ENCODE peak calls at places on chromosome 22, in six cellular contexts. H, U, R, D, N and A are unnamed samples.

GRCh38 chr22:26852176-26852575 is 194.8 kb downstream of the MIAT start:
- DNase-seq in H (no peak), U (no peak), R (no peak), D (no peak), N (no peak), A (no peak)

GRCh38 chr22:42797021-42797420 is 60.1 kb downstream of the ARFGAP3 start:
- DNase-seq in H (no peak), U (no peak), R (peak), D (no peak), N (no peak), A (no peak)

GRCh38 chr22:47902646-47903180 is 1140.3 kb downstream of the TBC1D22A start:
- DNase-seq in H (no peak), U (no peak), R (no peak), D (no peak), N (no peak), A (no peak)

GRCh38 chr22:20125201-20126174 is 6.1 kb upstream of the ZDHHC8 start:
- DNase-seq in H (no peak), U (no peak), R (no peak), D (no peak), N (no peak), A (no peak)

GRCh38 chr22:36775589-36775965 is 342 bp downstream of the IFT27 start:
- DNase-seq in H (no peak), U (no peak), R (peak), D (no peak), N (peak), A (no peak)

GRCh38 chr22:46336119-46337078 is 885 bp downstream of the TRMU start:
- DNase-seq in H (no peak), U (no peak), R (peak), D (no peak), N (peak), A (no peak)

GRCh38 chr22:36430863-36431262 is 43.1 kb upstream of the MYH9 start:
- DNase-seq in H (no peak), U (no peak), R (no peak), D (no peak), N (no peak), A (no peak)

GRCh38 chr22:35476341-35476740 is 64.3 kb upstream of the RASD2 start:
- DNase-seq in H (no peak), U (no peak), R (no peak), D (no peak), N (peak), A (no peak)

GRCh38 chr22:18970948-18971315 is 34.8 kb upstream of the PRODH start:
- DNase-seq in H (no peak), U (no peak), R (no peak), D (no peak), N (no peak), A (no peak)

GRCh38 chr22:31346733-31347250 is 646 bp upstream of the PATZ1 start:
- DNase-seq in H (peak), U (peak), R (peak), D (peak), N (peak), A (no peak)

GRCh38 chr22:36323182-36323854 is 64.4 kb downstream of the MYH9 start:
- DNase-seq in H (no peak), U (peak), R (peak), D (peak), N (peak), A (no peak)

GRCh38 chr22:28146401-28147304 is 227.6 kb upstream of the PITPNB start:
- DNase-seq in H (no peak), U (no peak), R (peak), D (no peak), N (peak), A (no peak)

GRCh38 chr22:17627961-17628303 is 617 bp downstream of the ATP6V1E1 start:
- DNase-seq in H (no peak), U (no peak), R (no peak), D (no peak), N (no peak), A (no peak)

GRCh38 chr22:35065796-35066218 is at the start of gene ISX:
- DNase-seq in H (no peak), U (no peak), R (no peak), D (no peak), N (no peak), A (no peak)

GRCh38 chr22:21446827-21447690 is 20.1 kb upstream of the TMEM191C start:
- DNase-seq in H (no peak), U (peak), R (no peak), D (no peak), N (no peak), A (no peak)

GRCh38 chr22:38353142-38353629 is 36.0 kb upstream of the CSNK1E start:
- DNase-seq in H (peak), U (peak), R (peak), D (peak), N (peak), A (no peak)

GRCh38 chr22:20520093-20520511 is 12.7 kb downstream of the MED15 start:
- DNase-seq in H (no peak), U (no peak), R (no peak), D (no peak), N (no peak), A (no peak)

GRCh38 chr22:38017272-38017920 is 33.0 kb upstream of the SOX10 start:
- DNase-seq in H (no peak), U (peak), R (peak), D (peak), N (peak), A (no peak)

GRCh38 chr22:16955081-16955480 is 52.9 kb downstream of the GAB4 start:
- DNase-seq in H (no peak), U (no peak), R (no peak), D (no peak), N (no peak), A (no peak)

GRCh38 chr22:17471901-17472566 is 91.3 kb upstream of the SLC25A18 start:
- DNase-seq in H (no peak), U (no peak), R (no peak), D (peak), N (no peak), A (no peak)

GRCh38 chr22:32476286-32476685 is 1.7 kb downstream of the FBXO7 start:
- DNase-seq in H (no peak), U (no peak), R (no peak), D (no peak), N (no peak), A (no peak)
- H3K4me3 ChIP-seq in H (peak), U (peak), R (peak), D (peak), N (peak), A (peak)

GRCh38 chr22:45263790-45264269 is 20.9 kb upstream of the UPK3A start:
- DNase-seq in H (peak), U (peak), R (peak), D (peak), N (peak), A (no peak)

GRCh38 chr22:45261407-45262088 is 20.9 kb upstream of the KIAA0930 start:
- DNase-seq in H (no peak), U (no peak), R (no peak), D (no peak), N (no peak), A (no peak)

GRCh38 chr22:45262931-45263789 is 21.6 kb upstream of the UPK3A start:
- DNase-seq in H (peak), U (no peak), R (no peak), D (peak), N (peak), A (peak)

GRCh38 chr22:45259754-45260394 is 19.2 kb upstream of the KIAA0930 start:
- DNase-seq in H (no peak), U (no peak), R (no peak), D (no peak), N (no peak), A (no peak)

DNA sequence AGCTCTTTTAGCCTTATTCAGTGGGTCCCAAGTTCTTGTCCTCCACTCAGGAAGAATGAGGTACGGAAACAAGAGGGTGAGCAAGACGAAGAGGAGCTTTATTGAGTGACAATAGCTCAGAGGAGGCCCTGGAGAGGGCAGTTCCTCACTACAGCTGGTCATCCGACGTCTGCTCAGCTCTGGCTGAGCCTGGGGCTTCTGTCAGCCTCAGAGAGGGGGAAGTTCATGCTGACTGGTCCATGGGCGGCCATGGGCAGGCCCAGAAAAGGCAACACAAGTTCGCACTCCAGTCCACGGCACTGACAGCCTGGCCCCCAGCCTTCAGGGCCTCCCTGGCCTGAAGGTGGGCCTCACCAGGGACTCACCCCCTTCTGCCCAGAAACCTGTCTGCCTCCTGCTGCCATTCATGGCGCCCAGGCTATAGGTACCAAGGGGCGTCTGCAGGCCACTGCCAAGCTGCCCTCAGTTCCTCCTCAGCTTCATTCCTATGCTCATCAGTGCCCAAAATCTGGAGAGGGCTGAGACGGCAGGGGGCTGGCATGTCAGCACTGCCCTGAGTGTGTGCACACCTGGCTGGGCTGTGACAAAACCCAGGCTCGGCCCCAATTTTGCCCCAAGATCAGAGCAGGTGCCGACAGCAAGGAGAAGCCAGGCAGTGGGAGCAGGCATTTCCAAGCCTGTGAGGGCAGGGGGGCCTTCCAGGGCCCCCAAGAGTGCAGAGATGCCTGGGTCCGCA is 21.7 kb upstream of the KIAA0930 start:
- DNase-seq in H (no peak), U (no peak), R (no peak), D (no peak), N (no peak), A (no peak)
- H3K4me3 ChIP-seq in H (no peak), U (no peak), R (no peak), D (no peak), N (no peak), A (peak)

DNA sequence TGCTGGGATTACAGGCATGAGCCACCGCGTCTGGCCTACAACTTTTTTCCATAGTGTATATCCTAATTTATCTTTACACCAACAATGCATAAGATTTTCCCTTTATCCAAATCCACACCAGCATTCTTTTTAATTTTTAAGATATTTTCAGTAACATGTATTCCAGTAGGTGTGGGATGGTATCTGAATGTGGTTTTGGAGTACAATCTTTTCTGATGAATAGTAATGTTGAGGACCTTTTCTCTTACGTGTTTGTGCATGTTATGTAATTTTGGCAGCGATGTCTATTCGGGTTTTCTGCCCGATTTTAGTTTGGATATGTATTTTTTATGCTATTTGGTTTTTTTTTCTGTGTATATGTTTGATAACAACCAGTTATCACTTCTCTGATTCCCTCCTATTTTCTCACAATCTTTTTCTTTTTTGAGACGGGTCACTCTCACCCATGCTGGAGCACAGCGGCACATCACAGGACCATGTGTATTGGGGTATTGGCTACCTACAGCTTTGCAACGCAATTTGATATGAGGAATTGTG is 114.6 kb upstream of the GRK3 start:
- DNase-seq in H (no peak), U (no peak), R (no peak), D (no peak), N (no peak), A (no peak)
- H3K4me3 ChIP-seq in H (no peak), U (no peak), R (peak), D (no peak), N (no peak), A (no peak)

GRCh38 chr22:44111562-44112155 is 69.1 kb upstream of the PARVG start:
- DNase-seq in H (no peak), U (no peak), R (no peak), D (no peak), N (no peak), A (no peak)
- H3K4me3 ChIP-seq in H (no peak), U (no peak), R (no peak), D (no peak), N (no peak), A (no peak)

GRCh38 chr22:41562461-41562860 is 1.7 kb downstream of the CSDC2 start:
- DNase-seq in H (no peak), U (no peak), R (no peak), D (no peak), N (no peak), A (no peak)

GRCh38 chr22:41561335-41561734 is 525 bp downstream of the CSDC2 start:
- DNase-seq in H (no peak), U (no peak), R (no peak), D (no peak), N (no peak), A (no peak)

GRCh38 chr22:41557401-41558240 is 3.2 kb upstream of the CSDC2 start:
- DNase-seq in H (no peak), U (peak), R (peak), D (peak), N (peak), A (no peak)

GRCh38 chr22:41561788-41562187 is 978 bp downstream of the CSDC2 start:
- DNase-seq in H (no peak), U (no peak), R (no peak), D (no peak), N (no peak), A (no peak)

GRCh38 chr22:41560095-41560487 is 719 bp upstream of the CSDC2 start:
- DNase-seq in H (no peak), U (no peak), R (no peak), D (no peak), N (no peak), A (no peak)
- H3K4me3 ChIP-seq in H (no peak), U (no peak), R (no peak), D (peak), N (no peak), A (no peak)

GRCh38 chr22:39988386-39989114 is 6.2 kb upstream of the FAM83F start:
- DNase-seq in H (no peak), U (no peak), R (no peak), D (no peak), N (no peak), A (no peak)
- H3K4me3 ChIP-seq in H (no peak), U (no peak), R (no peak), D (no peak), N (no peak), A (no peak)

GRCh38 chr22:45284705-45285305 is at the start of gene UPK3A:
- DNase-seq in H (peak), U (no peak), R (no peak), D (peak), N (peak), A (no peak)
- H3K4me3 ChIP-seq in H (peak), U (no peak), R (no peak), D (peak), N (peak), A (peak)

GRCh38 chr22:29314074-29314473 is 1.4 kb downstream of the RASL10A start:
- DNase-seq in H (no peak), U (no peak), R (no peak), D (no peak), N (no peak), A (no peak)
- H3K4me3 ChIP-seq in H (no peak), U (no peak), R (no peak), D (peak), N (no peak), A (no peak)

GRCh38 chr22:23534851-23535717 is 45.0 kb downstream of the IGLL1 start:
- DNase-seq in H (no peak), U (no peak), R (no peak), D (no peak), N (no peak), A (no peak)
- H3K4me3 ChIP-seq in H (no peak), U (no peak), R (no peak), D (no peak), N (no peak), A (no peak)

DNA sequence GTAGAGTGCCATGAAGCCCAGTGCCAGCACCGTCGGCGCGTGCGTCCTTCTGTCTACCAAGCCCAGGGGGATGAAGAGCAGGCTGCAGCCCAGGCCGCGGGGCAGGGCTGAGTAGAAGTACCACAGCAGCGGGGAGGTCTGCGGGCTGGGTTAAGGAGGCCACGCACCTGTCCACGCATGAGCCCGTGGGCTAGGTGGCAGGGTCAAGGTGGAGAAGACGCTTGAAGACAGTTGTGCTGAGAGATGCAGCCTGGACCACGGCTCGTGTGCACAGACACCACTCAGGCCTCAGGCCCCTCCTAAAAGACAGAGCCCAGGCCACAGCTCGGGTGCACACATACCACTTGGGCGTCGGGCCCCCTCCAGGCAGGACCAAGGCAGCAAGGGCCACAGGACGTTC is 10.4 kb downstream of the ALG12 start:
- DNase-seq in H (no peak), U (no peak), R (no peak), D (no peak), N (no peak), A (no peak)
- H3K4me3 ChIP-seq in H (no peak), U (no peak), R (no peak), D (no peak), N (no peak), A (no peak)